ENCODE peak calls at places on chromosome 11, in ten cellular contexts. One of them, this sample, is unnamed.

GRCh38 chr11:45538363-45538762 is 127.1 kb downstream of the CHST1 start:
- DNase-seq in glutamatergic neuron: no peak
- DNase-seq in CD4-positive, alpha-beta T cell: no peak
- DNase-seq in progenitor cell of endocrine pancreas: no peak
- DNase-seq in B cell: no peak
- DNase-seq in esophagus squamous epithelium: no peak
- DNase-seq in nephron progenitor cell: no peak
- DNase-seq in fibroblast of pulmonary artery: no peak
- DNase-seq in CD8-positive, alpha-beta T cell: no peak
- DNase-seq in stomach: no peak
- DNase-seq in this sample: no peak

GRCh38 chr11:75219869-75220268 is 20.7 kb upstream of the TPBGL start:
- DNase-seq in progenitor cell of endocrine pancreas: no peak
- DNase-seq in nephron progenitor cell: no peak
- DNase-seq in glutamatergic neuron: no peak
- DNase-seq in fibroblast of pulmonary artery: no peak
- DNase-seq in B cell: no peak
- DNase-seq in CD4-positive, alpha-beta T cell: no peak
- DNase-seq in CD8-positive, alpha-beta T cell: no peak
- DNase-seq in stomach: no peak
- DNase-seq in esophagus squamous epithelium: no peak
- DNase-seq in this sample: no peak

GRCh38 chr11:118615282-118615979 is 8.0 kb downstream of the PHLDB1 start:
- DNase-seq in B cell: no peak
- DNase-seq in fibroblast of pulmonary artery: no peak
- DNase-seq in glutamatergic neuron: peak
- DNase-seq in progenitor cell of endocrine pancreas: peak
- DNase-seq in esophagus squamous epithelium: no peak
- DNase-seq in CD4-positive, alpha-beta T cell: no peak
- DNase-seq in nephron progenitor cell: peak
- DNase-seq in CD8-positive, alpha-beta T cell: no peak
- DNase-seq in stomach: no peak
- DNase-seq in this sample: no peak

GRCh38 chr11:76888989-76889388 is 28.3 kb downstream of the ACER3 start:
- DNase-seq in stomach: no peak
- DNase-seq in CD8-positive, alpha-beta T cell: no peak
- DNase-seq in progenitor cell of endocrine pancreas: no peak
- DNase-seq in nephron progenitor cell: no peak
- DNase-seq in fibroblast of pulmonary artery: peak
- DNase-seq in glutamatergic neuron: no peak
- DNase-seq in B cell: no peak
- DNase-seq in esophagus squamous epithelium: no peak
- DNase-seq in CD4-positive, alpha-beta T cell: no peak
- DNase-seq in this sample: no peak

GRCh38 chr11:75596914-75597313 is 34.9 kb downstream of the SERPINH1 start:
- DNase-seq in B cell: no peak
- DNase-seq in glutamatergic neuron: no peak
- DNase-seq in esophagus squamous epithelium: no peak
- DNase-seq in nephron progenitor cell: no peak
- DNase-seq in fibroblast of pulmonary artery: no peak
- DNase-seq in progenitor cell of endocrine pancreas: no peak
- DNase-seq in stomach: no peak
- DNase-seq in CD8-positive, alpha-beta T cell: no peak
- DNase-seq in CD4-positive, alpha-beta T cell: no peak
- DNase-seq in this sample: no peak

GRCh38 chr11:76672431-76673163 is 2.0 kb upstream of the LRRC32 start:
- DNase-seq in stomach: no peak
- DNase-seq in CD8-positive, alpha-beta T cell: no peak
- DNase-seq in progenitor cell of endocrine pancreas: no peak
- DNase-seq in glutamatergic neuron: no peak
- DNase-seq in esophagus squamous epithelium: no peak
- DNase-seq in nephron progenitor cell: peak
- DNase-seq in B cell: peak
- DNase-seq in CD4-positive, alpha-beta T cell: peak
- DNase-seq in fibroblast of pulmonary artery: peak
- DNase-seq in this sample: no peak

GRCh38 chr11:69325446-69325845 is 31.5 kb downstream of the MYEOV start:
- DNase-seq in progenitor cell of endocrine pancreas: no peak
- DNase-seq in CD4-positive, alpha-beta T cell: no peak
- DNase-seq in esophagus squamous epithelium: no peak
- DNase-seq in nephron progenitor cell: no peak
- DNase-seq in stomach: peak
- DNase-seq in fibroblast of pulmonary artery: no peak
- DNase-seq in glutamatergic neuron: no peak
- DNase-seq in CD8-positive, alpha-beta T cell: no peak
- DNase-seq in B cell: no peak
- DNase-seq in this sample: no peak

GRCh38 chr11:1521382-1522080 is 35.0 kb upstream of the MOB2 start:
- DNase-seq in stomach: no peak
- DNase-seq in CD4-positive, alpha-beta T cell: no peak
- DNase-seq in B cell: peak
- DNase-seq in CD8-positive, alpha-beta T cell: no peak
- DNase-seq in glutamatergic neuron: peak
- DNase-seq in nephron progenitor cell: no peak
- DNase-seq in fibroblast of pulmonary artery: no peak
- DNase-seq in esophagus squamous epithelium: no peak
- DNase-seq in progenitor cell of endocrine pancreas: no peak
- DNase-seq in this sample: no peak

GRCh38 chr11:12502950-12503579 is 125.7 kb downstream of the PARVA start:
- DNase-seq in CD8-positive, alpha-beta T cell: no peak
- DNase-seq in glutamatergic neuron: no peak
- DNase-seq in CD4-positive, alpha-beta T cell: no peak
- DNase-seq in nephron progenitor cell: no peak
- DNase-seq in B cell: no peak
- DNase-seq in esophagus squamous epithelium: no peak
- DNase-seq in stomach: no peak
- DNase-seq in fibroblast of pulmonary artery: peak
- DNase-seq in progenitor cell of endocrine pancreas: no peak
- DNase-seq in this sample: no peak

GRCh38 chr11:115961168-115962003 is 457.2 kb upstream of the CADM1 start:
- DNase-seq in progenitor cell of endocrine pancreas: no peak
- DNase-seq in CD8-positive, alpha-beta T cell: no peak
- DNase-seq in stomach: no peak
- DNase-seq in glutamatergic neuron: peak
- DNase-seq in nephron progenitor cell: no peak
- DNase-seq in esophagus squamous epithelium: no peak
- DNase-seq in B cell: no peak
- DNase-seq in CD4-positive, alpha-beta T cell: no peak
- DNase-seq in fibroblast of pulmonary artery: peak
- DNase-seq in this sample: no peak

GRCh38 chr11:86499723-86500129 is 125.0 kb downstream of the CCDC81 start:
- DNase-seq in fibroblast of pulmonary artery: no peak
- DNase-seq in CD8-positive, alpha-beta T cell: no peak
- DNase-seq in stomach: peak
- DNase-seq in esophagus squamous epithelium: no peak
- DNase-seq in progenitor cell of endocrine pancreas: no peak
- DNase-seq in CD4-positive, alpha-beta T cell: no peak
- DNase-seq in B cell: no peak
- DNase-seq in nephron progenitor cell: no peak
- DNase-seq in glutamatergic neuron: no peak
- DNase-seq in this sample: no peak

GRCh38 chr11:8192016-8192895 is 23.4 kb upstream of the RIC3 start:
- DNase-seq in esophagus squamous epithelium: no peak
- DNase-seq in progenitor cell of endocrine pancreas: peak
- DNase-seq in CD8-positive, alpha-beta T cell: peak
- DNase-seq in nephron progenitor cell: peak
- DNase-seq in CD4-positive, alpha-beta T cell: peak
- DNase-seq in glutamatergic neuron: peak
- DNase-seq in B cell: peak
- DNase-seq in fibroblast of pulmonary artery: peak
- DNase-seq in stomach: peak
- DNase-seq in this sample: peak

GRCh38 chr11:131978351-131978750 is 607.9 kb downstream of the NTM start:
- DNase-seq in CD4-positive, alpha-beta T cell: no peak
- DNase-seq in nephron progenitor cell: no peak
- DNase-seq in glutamatergic neuron: no peak
- DNase-seq in esophagus squamous epithelium: no peak
- DNase-seq in progenitor cell of endocrine pancreas: no peak
- DNase-seq in fibroblast of pulmonary artery: no peak
- DNase-seq in stomach: no peak
- DNase-seq in B cell: no peak
- DNase-seq in CD8-positive, alpha-beta T cell: no peak
- DNase-seq in this sample: no peak

GRCh38 chr11:69640995-69641581 is at the start of gene CCND1:
- DNase-seq in esophagus squamous epithelium: no peak
- DNase-seq in stomach: peak
- DNase-seq in CD8-positive, alpha-beta T cell: no peak
- DNase-seq in progenitor cell of endocrine pancreas: peak
- DNase-seq in B cell: peak
- DNase-seq in CD4-positive, alpha-beta T cell: peak
- DNase-seq in nephron progenitor cell: peak
- DNase-seq in fibroblast of pulmonary artery: peak
- DNase-seq in glutamatergic neuron: peak
- DNase-seq in this sample: peak

GRCh38 chr11:2814751-2815150 is 70.8 kb downstream of the CDKN1C start:
- DNase-seq in fibroblast of pulmonary artery: no peak
- DNase-seq in glutamatergic neuron: no peak
- DNase-seq in esophagus squamous epithelium: no peak
- DNase-seq in B cell: no peak
- DNase-seq in nephron progenitor cell: no peak
- DNase-seq in progenitor cell of endocrine pancreas: no peak
- DNase-seq in CD4-positive, alpha-beta T cell: no peak
- DNase-seq in stomach: no peak
- DNase-seq in CD8-positive, alpha-beta T cell: no peak
- DNase-seq in this sample: no peak

GRCh38 chr11:94934362-94934761 is 39.0 kb downstream of the CWC15 start:
- DNase-seq in CD8-positive, alpha-beta T cell: no peak
- DNase-seq in CD4-positive, alpha-beta T cell: no peak
- DNase-seq in progenitor cell of endocrine pancreas: no peak
- DNase-seq in glutamatergic neuron: peak
- DNase-seq in fibroblast of pulmonary artery: peak
- DNase-seq in stomach: no peak
- DNase-seq in nephron progenitor cell: peak
- DNase-seq in B cell: no peak
- DNase-seq in esophagus squamous epithelium: no peak
- DNase-seq in this sample: no peak

GRCh38 chr11:134580635-134581025 is 168.6 kb upstream of the B3GAT1 start:
- DNase-seq in stomach: no peak
- DNase-seq in nephron progenitor cell: no peak
- DNase-seq in B cell: no peak
- DNase-seq in CD4-positive, alpha-beta T cell: no peak
- DNase-seq in progenitor cell of endocrine pancreas: no peak
- DNase-seq in fibroblast of pulmonary artery: no peak
- DNase-seq in CD8-positive, alpha-beta T cell: no peak
- DNase-seq in glutamatergic neuron: no peak
- DNase-seq in esophagus squamous epithelium: no peak
- DNase-seq in this sample: no peak

DNA sequence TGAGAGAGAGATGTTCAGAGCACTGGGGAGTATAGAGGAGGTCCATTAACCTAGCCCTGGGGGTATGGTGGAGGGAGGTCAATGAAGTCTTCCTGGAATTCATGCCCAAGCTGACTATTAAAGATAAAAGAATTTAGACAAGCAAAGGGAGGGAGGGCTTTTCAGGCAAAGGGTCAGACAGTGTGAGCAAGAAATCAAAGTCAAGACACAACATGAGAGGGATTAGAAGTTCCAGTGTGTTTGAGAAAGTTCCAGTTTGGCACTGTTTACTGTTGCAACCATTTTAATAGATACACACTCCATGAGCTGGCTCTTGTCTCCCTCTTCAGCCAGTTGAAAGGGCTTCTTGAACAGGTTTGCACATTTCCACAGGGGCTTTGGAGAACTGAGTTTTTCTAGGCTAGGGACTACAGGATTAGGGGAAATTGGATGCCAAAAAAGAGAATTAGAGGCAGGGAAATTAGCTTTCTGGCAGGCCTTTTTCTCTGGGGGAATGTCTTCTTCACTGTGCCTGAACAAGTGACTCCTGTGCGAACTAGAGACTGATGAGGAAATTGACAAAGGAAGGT is 14.7 kb upstream of the NNMT start:
- DNase-seq in B cell: no peak
- DNase-seq in CD8-positive, alpha-beta T cell: no peak
- DNase-seq in esophagus squamous epithelium: no peak
- DNase-seq in glutamatergic neuron: no peak
- DNase-seq in nephron progenitor cell: no peak
- DNase-seq in fibroblast of pulmonary artery: no peak
- DNase-seq in stomach: no peak
- DNase-seq in progenitor cell of endocrine pancreas: no peak
- DNase-seq in CD4-positive, alpha-beta T cell: no peak
- DNase-seq in this sample: no peak
- TF ChIP-seq CTCF in B cell: no peak
- TF ChIP-seq CTCF in CD8-positive, alpha-beta T cell: no peak
- TF ChIP-seq CTCF in esophagus squamous epithelium: no peak
- TF ChIP-seq CTCF in glutamatergic neuron: no peak
- TF ChIP-seq CTCF in nephron progenitor cell: no peak
- TF ChIP-seq CTCF in fibroblast of pulmonary artery: no peak
- TF ChIP-seq CTCF in stomach: no peak
- TF ChIP-seq CTCF in progenitor cell of endocrine pancreas: no peak
- TF ChIP-seq CTCF in CD4-positive, alpha-beta T cell: no peak
- TF ChIP-seq CTCF in this sample: no peak

GRCh38 chr11:55503449-55503848 is 50.8 kb upstream of the OR4C15 start:
- DNase-seq in fibroblast of pulmonary artery: no peak
- DNase-seq in nephron progenitor cell: no peak
- DNase-seq in stomach: no peak
- DNase-seq in CD8-positive, alpha-beta T cell: no peak
- DNase-seq in glutamatergic neuron: no peak
- DNase-seq in CD4-positive, alpha-beta T cell: no peak
- DNase-seq in B cell: no peak
- DNase-seq in progenitor cell of endocrine pancreas: no peak
- DNase-seq in esophagus squamous epithelium: no peak
- DNase-seq in this sample: no peak
- TF ChIP-seq CTCF in fibroblast of pulmonary artery: no peak
- TF ChIP-seq CTCF in nephron progenitor cell: no peak
- TF ChIP-seq CTCF in stomach: no peak
- TF ChIP-seq CTCF in CD8-positive, alpha-beta T cell: no peak
- TF ChIP-seq CTCF in glutamatergic neuron: no peak
- TF ChIP-seq CTCF in CD4-positive, alpha-beta T cell: no peak
- TF ChIP-seq CTCF in B cell: no peak
- TF ChIP-seq CTCF in progenitor cell of endocrine pancreas: no peak
- TF ChIP-seq CTCF in esophagus squamous epithelium: no peak
- TF ChIP-seq CTCF in this sample: no peak

DNA sequence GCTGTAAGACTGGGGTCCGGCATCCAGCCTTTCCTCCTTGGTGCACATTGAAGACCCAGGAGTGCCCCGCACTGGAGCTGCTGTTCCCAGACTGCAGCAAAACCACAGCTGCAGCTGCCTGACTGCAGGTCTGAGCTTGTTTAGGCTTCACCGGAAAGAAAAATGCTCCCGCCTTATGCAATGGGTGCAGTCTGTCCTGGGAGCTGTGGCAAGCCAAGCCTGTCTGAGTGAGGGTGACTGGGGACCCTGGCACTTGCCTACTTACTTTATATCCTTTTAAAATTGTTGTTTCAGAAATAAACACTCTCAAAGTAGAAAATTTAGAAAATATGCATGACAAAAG is 23.3 kb upstream of the CD44 start:
- DNase-seq in glutamatergic neuron: no peak
- DNase-seq in B cell: no peak
- DNase-seq in fibroblast of pulmonary artery: no peak
- DNase-seq in stomach: no peak
- DNase-seq in CD8-positive, alpha-beta T cell: no peak
- DNase-seq in progenitor cell of endocrine pancreas: no peak
- DNase-seq in nephron progenitor cell: no peak
- DNase-seq in CD4-positive, alpha-beta T cell: no peak
- DNase-seq in esophagus squamous epithelium: no peak
- DNase-seq in this sample: no peak
- TF ChIP-seq CTCF in glutamatergic neuron: no peak
- TF ChIP-seq CTCF in B cell: no peak
- TF ChIP-seq CTCF in fibroblast of pulmonary artery: no peak
- TF ChIP-seq CTCF in stomach: no peak
- TF ChIP-seq CTCF in CD8-positive, alpha-beta T cell: no peak
- TF ChIP-seq CTCF in progenitor cell of endocrine pancreas: no peak
- TF ChIP-seq CTCF in nephron progenitor cell: no peak
- TF ChIP-seq CTCF in CD4-positive, alpha-beta T cell: no peak
- TF ChIP-seq CTCF in esophagus squamous epithelium: no peak
- TF ChIP-seq CTCF in this sample: no peak

GRCh38 chr11:110430267-110431211 is 791 bp downstream of the FDX1 start:
- DNase-seq in glutamatergic neuron: no peak
- DNase-seq in nephron progenitor cell: no peak
- DNase-seq in fibroblast of pulmonary artery: peak
- DNase-seq in esophagus squamous epithelium: no peak
- DNase-seq in CD8-positive, alpha-beta T cell: no peak
- DNase-seq in CD4-positive, alpha-beta T cell: peak
- DNase-seq in progenitor cell of endocrine pancreas: no peak
- DNase-seq in stomach: peak
- DNase-seq in B cell: peak
- DNase-seq in this sample: peak
- TF ChIP-seq CTCF in glutamatergic neuron: peak
- TF ChIP-seq CTCF in nephron progenitor cell: no peak
- TF ChIP-seq CTCF in fibroblast of pulmonary artery: no peak
- TF ChIP-seq CTCF in esophagus squamous epithelium: no peak
- TF ChIP-seq CTCF in CD8-positive, alpha-beta T cell: no peak
- TF ChIP-seq CTCF in CD4-positive, alpha-beta T cell: no peak
- TF ChIP-seq CTCF in progenitor cell of endocrine pancreas: no peak
- TF ChIP-seq CTCF in stomach: no peak
- TF ChIP-seq CTCF in B cell: peak
- TF ChIP-seq CTCF in this sample: peak